ENCODE peak calls at places on chromosome 18, in seven cellular contexts. P is HCT116, W is GM12865, F is nephron progenitor cell, E is brain microvascular endothelial cell, J is GM10248, Q is WTC11. Z is an unnamed sample.

GRCh38 chr18:52326001-52326400 is 14.0 kb upstream of the DCC start:
- DNase-seq in W (no peak), Q (no peak), E (peak), F (no peak), J (no peak), P (no peak), Z (no peak)

GRCh38 chr18:40380657-40381441 is 1574.2 kb upstream of the PIK3C3 start:
- DNase-seq in P (no peak), F (no peak), Q (no peak), E (no peak), W (no peak), J (no peak), Z (no peak)

GRCh38 chr18:24321071-24321470 is 76.6 kb downstream of the OSBPL1A start:
- DNase-seq in J (no peak), P (no peak), Q (no peak), W (no peak), E (no peak), F (no peak), Z (no peak)

GRCh38 chr18:48749768-48750167 is 201.0 kb downstream of the SMAD7 start:
- DNase-seq in E (peak), Q (no peak), J (no peak), P (no peak), W (no peak), F (no peak), Z (no peak)

GRCh38 chr18:53004798-53005197 is 664.8 kb downstream of the DCC start:
- DNase-seq in J (no peak), F (no peak), P (no peak), E (no peak), Q (no peak), W (peak), Z (no peak)

GRCh38 chr18:66129248-66129647 is 378.4 kb downstream of the CDH7 start:
- DNase-seq in Q (no peak), W (no peak), P (no peak), F (no peak), E (no peak), J (no peak), Z (no peak)

GRCh38 chr18:36652503-36652902 is 176.3 kb downstream of the TPGS2 start:
- DNase-seq in Q (no peak), W (no peak), P (no peak), F (no peak), E (no peak), J (no peak), Z (no peak)

GRCh38 chr18:36811955-36812354 is 16.8 kb downstream of the TPGS2 start:
- DNase-seq in F (no peak), E (no peak), J (no peak), W (no peak), P (no peak), Q (no peak), Z (no peak)

GRCh38 chr18:11983592-11983991 is 2.3 kb downstream of the IMPA2 start:
- DNase-seq in P (no peak), Q (peak), F (peak), E (no peak), W (no peak), J (no peak), Z (no peak)

GRCh38 chr18:63708650-63709049 is 5.9 kb downstream of the SERPINB11 start:
- DNase-seq in P (no peak), J (no peak), F (no peak), W (no peak), Q (no peak), E (peak), Z (no peak)

GRCh38 chr18:46842583-46842982 is 74.7 kb downstream of the PIAS2 start:
- DNase-seq in F (no peak), J (no peak), E (no peak), W (no peak), P (no peak), Q (no peak), Z (no peak)

GRCh38 chr18:42883177-42883576 is 232.3 kb downstream of the RIT2 start:
- DNase-seq in E (no peak), F (no peak), P (no peak), J (no peak), Q (no peak), W (no peak), Z (no peak)

GRCh38 chr18:35032113-35032512 is 9.1 kb upstream of the MAPRE2 start:
- DNase-seq in W (no peak), Q (no peak), F (no peak), J (no peak), E (no peak), P (no peak), Z (no peak)

GRCh38 chr18:45566025-45566740 is 49.1 kb upstream of the SLC14A2 start:
- DNase-seq in J (no peak), W (no peak), E (peak), Q (no peak), P (no peak), F (no peak), Z (no peak)

GRCh38 chr18:48228301-48228715 is 180.9 kb downstream of the ZBTB7C start:
- DNase-seq in Q (no peak), W (no peak), P (no peak), J (no peak), E (no peak), F (no peak), Z (no peak)

GRCh38 chr18:45071959-45072358 is 391.3 kb downstream of the SETBP1 start:
- DNase-seq in J (no peak), E (peak), F (no peak), Q (no peak), W (no peak), P (no peak), Z (no peak)

GRCh38 chr18:36017232-36017631 is 44.8 kb downstream of the RMP24 start:
- DNase-seq in J (no peak), E (no peak), Q (no peak), W (no peak), P (no peak), F (no peak), Z (no peak)

GRCh38 chr18:63168287-63168686 is 151.3 kb downstream of the BCL2 start:
- DNase-seq in F (no peak), E (no peak), J (no peak), W (no peak), Q (no peak), P (no peak), Z (no peak)

GRCh38 chr18:55365342-55365741 is 222.7 kb downstream of the TCF4 start:
- DNase-seq in E (no peak), F (no peak), W (no peak), P (no peak), Q (no peak), J (no peak), Z (no peak)

GRCh38 chr18:34978953-34979608 is 62.1 kb upstream of the MAPRE2 start:
- DNase-seq in E (peak), J (peak), W (peak), F (peak), P (peak), Q (peak), Z (peak)

GRCh38 chr18:76256897-76257500 is 238.0 kb downstream of the ZNF516 start:
- DNase-seq in J (no peak), F (peak), W (peak), Q (peak), P (peak), E (peak), Z (no peak)

GRCh38 chr18:8982416-8983183 is 119.9 kb upstream of the NDUFV2 start:
- DNase-seq in F (no peak), J (no peak), E (peak), W (peak), Q (peak), P (peak), Z (no peak)

GRCh38 chr18:63974991-63975390 is 5.1 kb downstream of the SERPINB8 start:
- DNase-seq in F (no peak), P (peak), J (no peak), W (peak), E (no peak), Q (no peak), Z (no peak)

GRCh38 chr18:77039196-77040140 is 93.1 kb downstream of the MBP start:
- DNase-seq in W (no peak), F (no peak), Q (no peak), J (no peak), E (peak), P (no peak), Z (no peak)

GRCh38 chr18:27315001-27315400 is 129.9 kb upstream of the CHST9 start:
- DNase-seq in J (no peak), F (no peak), Q (no peak), P (no peak), W (no peak), E (no peak), Z (no peak)

GRCh38 chr18:45167631-45168225 is 447.5 kb upstream of the SLC14A2 start:
- DNase-seq in F (no peak), E (peak), Q (no peak), P (no peak), W (no peak), J (no peak), Z (no peak)

GRCh38 chr18:69528439-69528838 is 127.8 kb downstream of the DOK6 start:
- DNase-seq in E (no peak), J (no peak), Q (no peak), P (no peak), F (no peak), W (no peak), Z (no peak)

GRCh38 chr18:69529151-69529550 is 128.5 kb downstream of the DOK6 start:
- DNase-seq in F (no peak), J (no peak), W (no peak), E (no peak), P (no peak), Q (no peak), Z (no peak)

GRCh38 chr18:69531973-69532372 is 131.3 kb downstream of the DOK6 start:
- DNase-seq in F (no peak), Q (no peak), J (no peak), E (no peak), W (no peak), P (no peak), Z (no peak)
- TF ChIP-seq CTCF in F (no peak), Q (no peak), J (no peak), E (no peak), W (no peak), P (no peak), Z (no peak)

GRCh38 chr18:78765637-78766281 is 213.9 kb upstream of the SALL3 start:
- DNase-seq in E (no peak), W (no peak), P (no peak), F (no peak), Q (no peak), J (no peak), Z (no peak)
- TF ChIP-seq CTCF in E (no peak), W (no peak), P (no peak), F (no peak), Q (no peak), J (no peak), Z (no peak)

DNA sequence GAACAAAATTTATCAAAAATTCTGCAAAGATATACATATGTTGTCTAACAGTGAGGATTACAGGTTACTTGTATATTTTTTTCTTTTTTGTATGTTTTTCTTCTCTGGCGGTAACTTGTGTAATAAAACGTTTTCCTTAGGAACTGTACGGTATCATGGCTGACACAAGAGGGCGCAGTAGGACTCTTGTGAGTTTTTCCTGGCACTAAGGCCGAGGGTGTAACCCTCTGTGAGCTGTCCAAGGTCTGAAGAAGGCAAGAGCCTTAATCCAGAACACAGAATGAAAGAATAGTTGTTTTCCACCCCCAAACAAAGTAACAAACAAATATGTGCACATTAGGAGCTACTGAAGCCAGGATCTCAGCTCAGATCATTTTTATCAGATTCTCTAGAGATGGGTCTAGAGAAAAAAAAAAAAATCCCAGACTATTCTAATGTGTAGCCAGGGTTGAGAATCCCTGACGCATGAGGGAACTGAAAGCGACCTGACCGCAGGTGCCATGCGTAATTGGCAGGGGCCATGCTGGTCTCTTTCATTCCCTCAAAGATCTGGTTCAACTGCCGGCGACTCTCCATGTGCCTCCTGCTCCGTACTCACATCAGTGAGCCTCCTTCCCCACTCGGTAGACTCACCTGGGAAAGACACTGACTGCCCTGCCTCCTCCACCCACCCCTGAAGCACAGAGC is 27.0 kb downstream of the TMEM200C start:
- DNase-seq in P (no peak), W (peak), E (peak), J (peak), Q (peak), F (peak), Z (peak)
- TF ChIP-seq CTCF in P (peak), W (peak), E (peak), J (peak), Q (peak), F (peak), Z (peak)

GRCh38 chr18:13213036-13213795 is 5.3 kb upstream of the LDLRAD4 start:
- DNase-seq in Q (no peak), E (no peak), P (no peak), F (no peak), W (no peak), J (no peak), Z (no peak)
- TF ChIP-seq CTCF in Q (no peak), E (no peak), P (no peak), F (no peak), W (no peak), J (no peak), Z (no peak)

DNA sequence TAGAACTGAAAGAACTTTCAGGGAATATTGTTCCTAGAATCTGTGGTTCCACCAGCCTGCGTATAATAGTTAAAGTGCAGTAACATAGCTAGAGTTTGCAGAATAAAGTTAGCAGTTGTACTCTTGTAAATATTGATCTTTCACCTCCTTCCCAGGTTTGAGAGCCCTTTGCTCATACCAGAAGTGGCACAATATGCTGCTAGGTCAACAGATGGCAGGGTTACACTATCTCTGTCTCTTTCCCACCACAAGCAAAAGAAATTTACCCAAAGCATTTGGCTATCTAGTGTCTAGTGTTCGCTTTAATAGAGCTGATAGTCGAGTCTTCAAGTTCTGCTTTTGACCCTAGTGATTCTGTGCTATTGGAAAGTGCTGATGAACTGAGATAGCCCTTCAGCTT is 119.0 kb upstream of the KLHL14 start:
- DNase-seq in J (no peak), P (no peak), Q (no peak), E (no peak), F (no peak), W (no peak), Z (no peak)
- TF ChIP-seq CTCF in J (no peak), P (no peak), Q (no peak), E (peak), F (no peak), W (no peak), Z (no peak)

GRCh38 chr18:50665015-50665414 is 105.1 kb downstream of the MAPK4 start:
- DNase-seq in P (no peak), W (no peak), Q (no peak), J (no peak), E (no peak), F (no peak), Z (no peak)

GRCh38 chr18:50663626-50664441 is 103.9 kb downstream of the MAPK4 start:
- DNase-seq in P (no peak), F (no peak), J (no peak), E (no peak), Q (no peak), W (no peak), Z (no peak)

GRCh38 chr18:50661013-50661412 is 101.1 kb downstream of the MAPK4 start:
- DNase-seq in F (no peak), P (no peak), Q (no peak), W (no peak), E (no peak), J (no peak), Z (no peak)

GRCh38 chr18:50662177-50662576 is 102.3 kb downstream of the MAPK4 start:
- DNase-seq in P (peak), J (peak), W (peak), F (no peak), E (no peak), Q (no peak), Z (no peak)

GRCh38 chr18:50662775-50663383 is 103.0 kb downstream of the MAPK4 start:
- DNase-seq in P (no peak), Q (no peak), E (no peak), W (no peak), J (no peak), F (peak), Z (no peak)
- TF ChIP-seq CTCF in P (no peak), Q (no peak), E (no peak), W (no peak), J (no peak), F (no peak), Z (no peak)